ENCODE peak calls at places on chromosomes 4 and X, in seven cellular contexts. Q, E, G, F, V, U and K are unnamed samples.

GRCh38 chrX:31384471-31384870 is 312.6 kb upstream of the FTHL17 start:
- DNase-seq in Q (no peak), E (no peak), G (no peak), F (no peak), V (no peak), U (no peak), K (no peak)

GRCh38 chr4:60992037-60992436 is 208.1 kb upstream of the ADGRL3 start:
- DNase-seq in Q (no peak), E (no peak), G (no peak), F (no peak), V (no peak), U (no peak), K (no peak)

GRCh38 chrX:100928660-100929613 is at the start of gene XKRX:
- DNase-seq in Q (no peak), E (peak), G (peak), F (peak), V (peak), U (no peak), K (peak)

GRCh38 chrX:33277046-33277445 is 65.7 kb upstream of the DMD start:
- DNase-seq in Q (no peak), E (no peak), G (no peak), F (no peak), V (no peak), U (no peak), K (no peak)

GRCh38 chr4:113673450-113673849 is 88.1 kb downstream of the CAMK2D start:
- DNase-seq in Q (no peak), E (peak), G (no peak), F (no peak), V (peak), U (no peak), K (no peak)

GRCh38 chr4:160835789-160836188 is 1328.0 kb downstream of the FSTL5 start:
- DNase-seq in Q (no peak), E (no peak), G (no peak), F (no peak), V (no peak), U (no peak), K (no peak)

GRCh38 chr4:142378179-142378578 is 467.9 kb downstream of the INPP4B start:
- DNase-seq in Q (no peak), E (no peak), G (no peak), F (no peak), V (no peak), U (no peak), K (no peak)

GRCh38 chr4:152864361-152864760 is 71.8 kb upstream of the FHDC1 start:
- DNase-seq in Q (no peak), E (no peak), G (no peak), F (no peak), V (no peak), U (no peak), K (no peak)

GRCh38 chr4:13592220-13592619 is 35.3 kb downstream of the BOD1L1 start:
- DNase-seq in Q (no peak), E (no peak), G (no peak), F (no peak), V (no peak), U (no peak), K (no peak)

GRCh38 chr4:111323496-111323895 is 700.6 kb upstream of the PITX2 start:
- DNase-seq in Q (no peak), E (no peak), G (no peak), F (no peak), V (no peak), U (no peak), K (no peak)

GRCh38 chr4:165927815-165928214 is 54.8 kb downstream of the TLL1 start:
- DNase-seq in Q (no peak), E (no peak), G (no peak), F (no peak), V (no peak), U (no peak), K (no peak)

GRCh38 chrX:11770320-11770719 is 12.3 kb downstream of the MSL3 start:
- DNase-seq in Q (peak), E (peak), G (peak), F (no peak), V (peak), U (no peak), K (no peak)

GRCh38 chrX:136076942-136077341 is 70.4 kb upstream of the FHL1 start:
- DNase-seq in Q (no peak), E (no peak), G (no peak), F (no peak), V (no peak), U (no peak), K (no peak)

GRCh38 chr4:46878641-46879040 is 30.4 kb downstream of the COX7B2 start:
- DNase-seq in Q (no peak), E (no peak), G (no peak), F (no peak), V (no peak), U (no peak), K (no peak)

GRCh38 chr4:47287735-47288134 is 175.8 kb downstream of the COMMD8 start:
- DNase-seq in Q (peak), E (no peak), G (no peak), F (no peak), V (no peak), U (no peak), K (no peak)

GRCh38 chrX:39821011-39821708 is 276.6 kb downstream of the BCOR start:
- DNase-seq in Q (no peak), E (peak), G (peak), F (no peak), V (no peak), U (no peak), K (no peak)

GRCh38 chr4:73707269-73707875 is 33.0 kb upstream of the CXCL8 start:
- DNase-seq in Q (no peak), E (no peak), G (no peak), F (no peak), V (no peak), U (no peak), K (no peak)

GRCh38 chr4:22077571-22077970 is 129.0 kb upstream of the KCNIP4 start:
- DNase-seq in Q (no peak), E (no peak), G (no peak), F (no peak), V (no peak), U (no peak), K (no peak)

GRCh38 chrX:80550722-80551121 is 130.5 kb downstream of the TENT5D start:
- DNase-seq in Q (no peak), E (no peak), G (no peak), F (no peak), V (no peak), U (no peak), K (no peak)

GRCh38 chrX:110003167-110004156 is 548 bp downstream of the TMEM164 start:
- DNase-seq in Q (peak), E (no peak), G (peak), F (peak), V (no peak), U (no peak), K (no peak)

GRCh38 chr4:183349673-183350072 is 27.4 kb upstream of the CLDN24 start:
- DNase-seq in Q (no peak), E (no peak), G (no peak), F (no peak), V (no peak), U (peak), K (no peak)

GRCh38 chr4:6229095-6229494 is 28.7 kb upstream of the JAKMIP1 start:
- DNase-seq in Q (no peak), E (no peak), G (no peak), F (no peak), V (no peak), U (peak), K (no peak)

GRCh38 chr4:70061980-70062379 is 11.7 kb downstream of the HTN1 start:
- DNase-seq in Q (no peak), E (no peak), G (no peak), F (no peak), V (no peak), U (no peak), K (no peak)

GRCh38 chr4:85783483-85783882 is 308.5 kb downstream of the ARHGAP24 start:
- DNase-seq in Q (no peak), E (no peak), G (no peak), F (no peak), V (no peak), U (no peak), K (no peak)

GRCh38 chrX:73028876-73029275 is 26.1 kb downstream of the PABPC1L2B start:
- DNase-seq in Q (no peak), E (no peak), G (no peak), F (no peak), V (no peak), U (no peak), K (no peak)

GRCh38 chr4:112968456-112969159 is 80.8 kb upstream of the ANK2 start:
- DNase-seq in Q (no peak), E (no peak), G (no peak), F (no peak), V (no peak), U (no peak), K (no peak)

GRCh38 chrX:5051831-5052491 is 1176.7 kb downstream of the NLGN4X start:
- DNase-seq in Q (peak), E (no peak), G (no peak), F (peak), V (no peak), U (peak), K (peak)

GRCh38 chr4:166675411-166675810 is 558.9 kb downstream of the SPOCK3 start:
- DNase-seq in Q (peak), E (no peak), G (no peak), F (no peak), V (no peak), U (no peak), K (no peak)

GRCh38 chrX:151004085-151004484 is 20.9 kb downstream of the HMGB3 start:
- DNase-seq in Q (no peak), E (no peak), G (no peak), F (no peak), V (no peak), U (no peak), K (no peak)

GRCh38 chrX:68898661-68899060 is 69.8 kb downstream of the EFNB1 start:
- DNase-seq in Q (no peak), E (no peak), G (no peak), F (no peak), V (no peak), U (no peak), K (no peak)

GRCh38 chr4:102623622-102624021 is 122.5 kb downstream of the NFKB1 start:
- DNase-seq in Q (no peak), E (no peak), G (peak), F (no peak), V (no peak), U (no peak), K (no peak)

GRCh38 chrX:8668797-8669196 is 63.1 kb downstream of the ANOS1 start:
- DNase-seq in Q (peak), E (no peak), G (no peak), F (no peak), V (no peak), U (no peak), K (no peak)

GRCh38 chrX:32867781-32868523 is 343.4 kb downstream of the DMD start:
- DNase-seq in Q (no peak), E (no peak), G (no peak), F (no peak), V (no peak), U (no peak), K (no peak)

GRCh38 chrX:2500681-2501151 is at the start of the genes DHRSX and ZBED1:
- DNase-seq in Q (no peak), E (peak), G (no peak), F (no peak), V (peak), U (peak), K (no peak)